ENCODE peak calls at places on chromosome 10, in seven cellular contexts. One of them, this sample, is unnamed.

GRCh38 chr10:81116201-81116600 is 578.5 kb downstream of the SH2D4B start:
- DNase-seq in ureter: no peak
- DNase-seq in mucosa of descending colon: no peak
- DNase-seq in NCI-H2107: no peak
- DNase-seq in activated T-cell treated with anti-CD3 and anti-CD28 coated beads, Interleukin-2, amount 50 U/mL, for 4 hours: no peak
- DNase-seq in neural crest cell: no peak
- DNase-seq in effector memory CD8-positive, alpha-beta T cell: no peak
- DNase-seq in this sample: no peak

GRCh38 chr10:12384906-12385305 is 35.6 kb downstream of the CAMK1D start:
- DNase-seq in mucosa of descending colon: no peak
- DNase-seq in ureter: no peak
- DNase-seq in neural crest cell: no peak
- DNase-seq in activated T-cell treated with anti-CD3 and anti-CD28 coated beads, Interleukin-2, amount 50 U/mL, for 4 hours: no peak
- DNase-seq in effector memory CD8-positive, alpha-beta T cell: no peak
- DNase-seq in NCI-H2107: no peak
- DNase-seq in this sample: no peak

GRCh38 chr10:113751116-113751728 is at the start of gene PLEKHS1:
- DNase-seq in neural crest cell: no peak
- DNase-seq in NCI-H2107: no peak
- DNase-seq in ureter: no peak
- DNase-seq in mucosa of descending colon: no peak
- DNase-seq in activated T-cell treated with anti-CD3 and anti-CD28 coated beads, Interleukin-2, amount 50 U/mL, for 4 hours: no peak
- DNase-seq in effector memory CD8-positive, alpha-beta T cell: no peak
- DNase-seq in this sample: no peak

GRCh38 chr10:28738200-28738599 is 60.9 kb downstream of the BAMBI start:
- DNase-seq in neural crest cell: no peak
- DNase-seq in NCI-H2107: no peak
- DNase-seq in mucosa of descending colon: no peak
- DNase-seq in activated T-cell treated with anti-CD3 and anti-CD28 coated beads, Interleukin-2, amount 50 U/mL, for 4 hours: no peak
- DNase-seq in effector memory CD8-positive, alpha-beta T cell: no peak
- DNase-seq in ureter: no peak
- DNase-seq in this sample: no peak

GRCh38 chr10:123379156-123379555 is 225.0 kb downstream of the BUB3 start:
- DNase-seq in NCI-H2107: no peak
- DNase-seq in ureter: no peak
- DNase-seq in activated T-cell treated with anti-CD3 and anti-CD28 coated beads, Interleukin-2, amount 50 U/mL, for 4 hours: no peak
- DNase-seq in neural crest cell: no peak
- DNase-seq in effector memory CD8-positive, alpha-beta T cell: no peak
- DNase-seq in mucosa of descending colon: no peak
- DNase-seq in this sample: no peak

GRCh38 chr10:5640501-5640900 is 25.9 kb downstream of the ASB13 start:
- DNase-seq in neural crest cell: no peak
- DNase-seq in activated T-cell treated with anti-CD3 and anti-CD28 coated beads, Interleukin-2, amount 50 U/mL, for 4 hours: no peak
- DNase-seq in mucosa of descending colon: no peak
- DNase-seq in effector memory CD8-positive, alpha-beta T cell: no peak
- DNase-seq in NCI-H2107: no peak
- DNase-seq in ureter: no peak
- DNase-seq in this sample: no peak

GRCh38 chr10:87646920-87647319 is 12.8 kb upstream of the PAPSS2 start:
- DNase-seq in NCI-H2107: no peak
- DNase-seq in activated T-cell treated with anti-CD3 and anti-CD28 coated beads, Interleukin-2, amount 50 U/mL, for 4 hours: no peak
- DNase-seq in effector memory CD8-positive, alpha-beta T cell: no peak
- DNase-seq in neural crest cell: no peak
- DNase-seq in mucosa of descending colon: no peak
- DNase-seq in ureter: no peak
- DNase-seq in this sample: no peak

GRCh38 chr10:126242352-126243260 is 145.7 kb downstream of the ADAM12 start:
- DNase-seq in neural crest cell: no peak
- DNase-seq in activated T-cell treated with anti-CD3 and anti-CD28 coated beads, Interleukin-2, amount 50 U/mL, for 4 hours: no peak
- DNase-seq in mucosa of descending colon: no peak
- DNase-seq in ureter: peak
- DNase-seq in NCI-H2107: no peak
- DNase-seq in effector memory CD8-positive, alpha-beta T cell: no peak
- DNase-seq in this sample: no peak

GRCh38 chr10:62584216-62584615 is 210.0 kb downstream of the ZNF365 start:
- DNase-seq in activated T-cell treated with anti-CD3 and anti-CD28 coated beads, Interleukin-2, amount 50 U/mL, for 4 hours: no peak
- DNase-seq in mucosa of descending colon: no peak
- DNase-seq in ureter: no peak
- DNase-seq in NCI-H2107: no peak
- DNase-seq in effector memory CD8-positive, alpha-beta T cell: no peak
- DNase-seq in neural crest cell: no peak
- DNase-seq in this sample: peak

GRCh38 chr10:97150191-97150590 is 35.6 kb downstream of the SLIT1 start:
- DNase-seq in mucosa of descending colon: no peak
- DNase-seq in ureter: no peak
- DNase-seq in NCI-H2107: no peak
- DNase-seq in effector memory CD8-positive, alpha-beta T cell: no peak
- DNase-seq in activated T-cell treated with anti-CD3 and anti-CD28 coated beads, Interleukin-2, amount 50 U/mL, for 4 hours: no peak
- DNase-seq in neural crest cell: no peak
- DNase-seq in this sample: no peak

GRCh38 chr10:124294811-124295770 is 123.6 kb downstream of the OAT start:
- DNase-seq in ureter: no peak
- DNase-seq in activated T-cell treated with anti-CD3 and anti-CD28 coated beads, Interleukin-2, amount 50 U/mL, for 4 hours: no peak
- DNase-seq in NCI-H2107: no peak
- DNase-seq in mucosa of descending colon: no peak
- DNase-seq in neural crest cell: no peak
- DNase-seq in effector memory CD8-positive, alpha-beta T cell: no peak
- DNase-seq in this sample: no peak

GRCh38 chr10:69968830-69969229 is 83.8 kb upstream of the MACROH2A2 start:
- DNase-seq in NCI-H2107: no peak
- DNase-seq in effector memory CD8-positive, alpha-beta T cell: no peak
- DNase-seq in activated T-cell treated with anti-CD3 and anti-CD28 coated beads, Interleukin-2, amount 50 U/mL, for 4 hours: no peak
- DNase-seq in mucosa of descending colon: no peak
- DNase-seq in ureter: no peak
- DNase-seq in neural crest cell: no peak
- DNase-seq in this sample: no peak

GRCh38 chr10:95467162-95467599 is 94.0 kb downstream of the SORBS1 start:
- DNase-seq in neural crest cell: peak
- DNase-seq in NCI-H2107: no peak
- DNase-seq in effector memory CD8-positive, alpha-beta T cell: no peak
- DNase-seq in activated T-cell treated with anti-CD3 and anti-CD28 coated beads, Interleukin-2, amount 50 U/mL, for 4 hours: no peak
- DNase-seq in mucosa of descending colon: peak
- DNase-seq in ureter: peak
- DNase-seq in this sample: peak

GRCh38 chr10:109183366-109183765 is 739.9 kb downstream of the XPNPEP1 start:
- DNase-seq in activated T-cell treated with anti-CD3 and anti-CD28 coated beads, Interleukin-2, amount 50 U/mL, for 4 hours: no peak
- DNase-seq in effector memory CD8-positive, alpha-beta T cell: no peak
- DNase-seq in NCI-H2107: no peak
- DNase-seq in mucosa of descending colon: no peak
- DNase-seq in ureter: no peak
- DNase-seq in neural crest cell: no peak
- DNase-seq in this sample: no peak

GRCh38 chr10:8088504-8088903 is 34.0 kb downstream of the GATA3 start:
- DNase-seq in activated T-cell treated with anti-CD3 and anti-CD28 coated beads, Interleukin-2, amount 50 U/mL, for 4 hours: no peak
- DNase-seq in neural crest cell: no peak
- DNase-seq in effector memory CD8-positive, alpha-beta T cell: peak
- DNase-seq in mucosa of descending colon: no peak
- DNase-seq in NCI-H2107: no peak
- DNase-seq in ureter: no peak
- DNase-seq in this sample: no peak

GRCh38 chr10:119378737-119379067 is 163.8 kb downstream of the RGS10 start:
- DNase-seq in activated T-cell treated with anti-CD3 and anti-CD28 coated beads, Interleukin-2, amount 50 U/mL, for 4 hours: no peak
- DNase-seq in effector memory CD8-positive, alpha-beta T cell: no peak
- DNase-seq in NCI-H2107: no peak
- DNase-seq in neural crest cell: no peak
- DNase-seq in ureter: no peak
- DNase-seq in mucosa of descending colon: no peak
- DNase-seq in this sample: no peak

GRCh38 chr10:126196225-126196624 is 192.1 kb downstream of the ADAM12 start:
- DNase-seq in activated T-cell treated with anti-CD3 and anti-CD28 coated beads, Interleukin-2, amount 50 U/mL, for 4 hours: no peak
- DNase-seq in ureter: no peak
- DNase-seq in neural crest cell: no peak
- DNase-seq in mucosa of descending colon: no peak
- DNase-seq in effector memory CD8-positive, alpha-beta T cell: no peak
- DNase-seq in NCI-H2107: no peak
- DNase-seq in this sample: no peak

GRCh38 chr10:77605466-77605865 is 32.1 kb downstream of the KCNMA1 start:
- DNase-seq in activated T-cell treated with anti-CD3 and anti-CD28 coated beads, Interleukin-2, amount 50 U/mL, for 4 hours: no peak
- DNase-seq in effector memory CD8-positive, alpha-beta T cell: no peak
- DNase-seq in mucosa of descending colon: no peak
- DNase-seq in NCI-H2107: no peak
- DNase-seq in ureter: no peak
- DNase-seq in neural crest cell: no peak
- DNase-seq in this sample: no peak

GRCh38 chr10:132448248-132448731 is 51.3 kb downstream of the PWWP2B start:
- DNase-seq in neural crest cell: no peak
- DNase-seq in NCI-H2107: no peak
- DNase-seq in mucosa of descending colon: peak
- DNase-seq in activated T-cell treated with anti-CD3 and anti-CD28 coated beads, Interleukin-2, amount 50 U/mL, for 4 hours: no peak
- DNase-seq in effector memory CD8-positive, alpha-beta T cell: peak
- DNase-seq in ureter: peak
- DNase-seq in this sample: no peak

GRCh38 chr10:61452655-61453641 is at the start of gene TMEM26:
- DNase-seq in mucosa of descending colon: peak
- DNase-seq in effector memory CD8-positive, alpha-beta T cell: no peak
- DNase-seq in activated T-cell treated with anti-CD3 and anti-CD28 coated beads, Interleukin-2, amount 50 U/mL, for 4 hours: no peak
- DNase-seq in neural crest cell: peak
- DNase-seq in NCI-H2107: no peak
- DNase-seq in ureter: peak
- DNase-seq in this sample: peak

GRCh38 chr10:131982185-131982756 is 548 bp upstream of the BNIP3 start:
- DNase-seq in effector memory CD8-positive, alpha-beta T cell: no peak
- DNase-seq in ureter: no peak
- DNase-seq in neural crest cell: no peak
- DNase-seq in NCI-H2107: no peak
- DNase-seq in activated T-cell treated with anti-CD3 and anti-CD28 coated beads, Interleukin-2, amount 50 U/mL, for 4 hours: no peak
- DNase-seq in mucosa of descending colon: no peak
- DNase-seq in this sample: no peak

GRCh38 chr10:22246680-22247391 is 29.0 kb upstream of the EBLN1 start:
- DNase-seq in activated T-cell treated with anti-CD3 and anti-CD28 coated beads, Interleukin-2, amount 50 U/mL, for 4 hours: peak
- DNase-seq in effector memory CD8-positive, alpha-beta T cell: no peak
- DNase-seq in neural crest cell: no peak
- DNase-seq in NCI-H2107: no peak
- DNase-seq in ureter: no peak
- DNase-seq in mucosa of descending colon: no peak
- DNase-seq in this sample: no peak

GRCh38 chr10:108523016-108523415 is 1358.5 kb upstream of the SORCS1 start:
- DNase-seq in ureter: no peak
- DNase-seq in activated T-cell treated with anti-CD3 and anti-CD28 coated beads, Interleukin-2, amount 50 U/mL, for 4 hours: no peak
- DNase-seq in neural crest cell: no peak
- DNase-seq in mucosa of descending colon: no peak
- DNase-seq in effector memory CD8-positive, alpha-beta T cell: no peak
- DNase-seq in NCI-H2107: no peak
- DNase-seq in this sample: no peak

GRCh38 chr10:125148021-125148439 is 12.3 kb downstream of the CTBP2 start:
- DNase-seq in activated T-cell treated with anti-CD3 and anti-CD28 coated beads, Interleukin-2, amount 50 U/mL, for 4 hours: no peak
- DNase-seq in effector memory CD8-positive, alpha-beta T cell: no peak
- DNase-seq in mucosa of descending colon: no peak
- DNase-seq in neural crest cell: no peak
- DNase-seq in ureter: peak
- DNase-seq in NCI-H2107: no peak
- DNase-seq in this sample: peak

GRCh38 chr10:7192831-7193348 is 217.9 kb downstream of the SFMBT2 start:
- DNase-seq in neural crest cell: no peak
- DNase-seq in ureter: no peak
- DNase-seq in activated T-cell treated with anti-CD3 and anti-CD28 coated beads, Interleukin-2, amount 50 U/mL, for 4 hours: peak
- DNase-seq in NCI-H2107: no peak
- DNase-seq in mucosa of descending colon: no peak
- DNase-seq in effector memory CD8-positive, alpha-beta T cell: peak
- DNase-seq in this sample: no peak

GRCh38 chr10:106513328-106513727 is 651.2 kb downstream of the SORCS1 start:
- DNase-seq in effector memory CD8-positive, alpha-beta T cell: no peak
- DNase-seq in mucosa of descending colon: no peak
- DNase-seq in neural crest cell: no peak
- DNase-seq in NCI-H2107: no peak
- DNase-seq in activated T-cell treated with anti-CD3 and anti-CD28 coated beads, Interleukin-2, amount 50 U/mL, for 4 hours: no peak
- DNase-seq in ureter: no peak
- DNase-seq in this sample: no peak

GRCh38 chr10:89153086-89153485 is 54.0 kb downstream of the CH25H start:
- DNase-seq in activated T-cell treated with anti-CD3 and anti-CD28 coated beads, Interleukin-2, amount 50 U/mL, for 4 hours: no peak
- DNase-seq in effector memory CD8-positive, alpha-beta T cell: no peak
- DNase-seq in ureter: no peak
- DNase-seq in mucosa of descending colon: no peak
- DNase-seq in neural crest cell: no peak
- DNase-seq in NCI-H2107: no peak
- DNase-seq in this sample: no peak

GRCh38 chr10:63103971-63104409 is 29.1 kb upstream of the NRBF2 start:
- DNase-seq in NCI-H2107: no peak
- DNase-seq in activated T-cell treated with anti-CD3 and anti-CD28 coated beads, Interleukin-2, amount 50 U/mL, for 4 hours: peak
- DNase-seq in effector memory CD8-positive, alpha-beta T cell: no peak
- DNase-seq in mucosa of descending colon: no peak
- DNase-seq in ureter: no peak
- DNase-seq in neural crest cell: no peak
- DNase-seq in this sample: no peak

GRCh38 chr10:93752761-93753160 is 5.0 kb upstream of the LGI1 start:
- DNase-seq in effector memory CD8-positive, alpha-beta T cell: no peak
- DNase-seq in ureter: no peak
- DNase-seq in neural crest cell: no peak
- DNase-seq in activated T-cell treated with anti-CD3 and anti-CD28 coated beads, Interleukin-2, amount 50 U/mL, for 4 hours: no peak
- DNase-seq in mucosa of descending colon: no peak
- DNase-seq in NCI-H2107: no peak
- DNase-seq in this sample: peak

GRCh38 chr10:17203416-17203815 is 1.9 kb upstream of the TRDMT1 start:
- DNase-seq in activated T-cell treated with anti-CD3 and anti-CD28 coated beads, Interleukin-2, amount 50 U/mL, for 4 hours: no peak
- DNase-seq in ureter: no peak
- DNase-seq in neural crest cell: no peak
- DNase-seq in effector memory CD8-positive, alpha-beta T cell: no peak
- DNase-seq in mucosa of descending colon: no peak
- DNase-seq in NCI-H2107: no peak
- DNase-seq in this sample: no peak

GRCh38 chr10:12613144-12613543 is 263.8 kb downstream of the CAMK1D start:
- DNase-seq in mucosa of descending colon: no peak
- DNase-seq in ureter: no peak
- DNase-seq in neural crest cell: no peak
- DNase-seq in effector memory CD8-positive, alpha-beta T cell: no peak
- DNase-seq in activated T-cell treated with anti-CD3 and anti-CD28 coated beads, Interleukin-2, amount 50 U/mL, for 4 hours: no peak
- DNase-seq in NCI-H2107: no peak
- DNase-seq in this sample: no peak

GRCh38 chr10:3477683-3478082 is 305.1 kb upstream of the PITRM1 start:
- DNase-seq in activated T-cell treated with anti-CD3 and anti-CD28 coated beads, Interleukin-2, amount 50 U/mL, for 4 hours: no peak
- DNase-seq in neural crest cell: no peak
- DNase-seq in effector memory CD8-positive, alpha-beta T cell: no peak
- DNase-seq in mucosa of descending colon: no peak
- DNase-seq in ureter: no peak
- DNase-seq in NCI-H2107: no peak
- DNase-seq in this sample: peak

GRCh38 chr10:48446785-48447184 is 140.3 kb downstream of the MAPK8 start:
- DNase-seq in effector memory CD8-positive, alpha-beta T cell: no peak
- DNase-seq in NCI-H2107: no peak
- DNase-seq in activated T-cell treated with anti-CD3 and anti-CD28 coated beads, Interleukin-2, amount 50 U/mL, for 4 hours: no peak
- DNase-seq in ureter: peak
- DNase-seq in mucosa of descending colon: no peak
- DNase-seq in neural crest cell: no peak
- DNase-seq in this sample: no peak

This sample was measured in cardiac muscle cell.